ENCODE peak calls at places on chromosomes 7 and 10, in four cellular contexts. One of them, this sample, is unnamed. For H3K4me1, the result is how much of the 10 kb centered on the place peaks cover.

GRCh38 chr10:5512881-5513698 is 11.7 kb upstream of the CALML3 start:
- DNase-seq in heart left ventricle: no peak
- DNase-seq in cardiac muscle cell: no peak
- DNase-seq in adrenal gland: no peak
- DNase-seq in this sample: no peak

GRCh38 chr10:64142395-64142794 is 621.2 kb downstream of the REEP3 start:
- DNase-seq in heart left ventricle: no peak
- DNase-seq in cardiac muscle cell: no peak
- DNase-seq in adrenal gland: no peak
- DNase-seq in this sample: no peak

GRCh38 chr7:105250239-105250638 is 138.5 kb downstream of the SRPK2 start:
- DNase-seq in cardiac muscle cell: peak
- DNase-seq in heart left ventricle: no peak
- DNase-seq in adrenal gland: no peak
- DNase-seq in this sample: no peak

GRCh38 chr10:119120413-119120867 is 16.5 kb downstream of the DENND10 start:
- DNase-seq in heart left ventricle: no peak
- DNase-seq in adrenal gland: no peak
- DNase-seq in cardiac muscle cell: no peak
- DNase-seq in this sample: no peak

GRCh38 chr7:155570171-155570958 is 24.0 kb upstream of the CNPY1 start:
- DNase-seq in heart left ventricle: no peak
- DNase-seq in cardiac muscle cell: no peak
- DNase-seq in adrenal gland: no peak
- DNase-seq in this sample: no peak

GRCh38 chr10:69853064-69853463 is 51.4 kb downstream of the COL13A1 start:
- DNase-seq in cardiac muscle cell: no peak
- DNase-seq in adrenal gland: no peak
- DNase-seq in heart left ventricle: no peak
- DNase-seq in this sample: no peak

GRCh38 chr7:98105942-98106544 is 619 bp upstream of the LMTK2 start:
- DNase-seq in heart left ventricle: no peak
- DNase-seq in adrenal gland: no peak
- DNase-seq in cardiac muscle cell: no peak
- DNase-seq in this sample: peak

GRCh38 chr10:74586088-74586585 is 240.3 kb upstream of the KAT6B start:
- DNase-seq in cardiac muscle cell: peak
- DNase-seq in adrenal gland: no peak
- DNase-seq in heart left ventricle: no peak
- DNase-seq in this sample: no peak

GRCh38 chr10:47038881-47039557 is 127.8 kb downstream of the PTPN20 start:
- DNase-seq in adrenal gland: no peak
- DNase-seq in cardiac muscle cell: no peak
- DNase-seq in heart left ventricle: no peak
- DNase-seq in this sample: no peak

GRCh38 chr10:33106767-33107166 is 148.7 kb upstream of the ITGB1 start:
- DNase-seq in adrenal gland: no peak
- DNase-seq in cardiac muscle cell: no peak
- DNase-seq in heart left ventricle: no peak
- DNase-seq in this sample: no peak

GRCh38 chr7:97377713-97378112 is 260.2 kb downstream of the SDHAF3 start:
- DNase-seq in heart left ventricle: no peak
- DNase-seq in cardiac muscle cell: no peak
- DNase-seq in adrenal gland: no peak
- DNase-seq in this sample: no peak

GRCh38 chr10:96295475-96295874 is 8.8 kb upstream of the DNTT start:
- DNase-seq in adrenal gland: no peak
- DNase-seq in heart left ventricle: no peak
- DNase-seq in cardiac muscle cell: no peak
- DNase-seq in this sample: no peak

GRCh38 chr10:110876788-110877187 is 5.1 kb downstream of the PDCD4 start:
- DNase-seq in cardiac muscle cell: no peak
- DNase-seq in heart left ventricle: no peak
- DNase-seq in adrenal gland: no peak
- DNase-seq in this sample: no peak

GRCh38 chr10:43252166-43252784 is 14.6 kb downstream of the RASGEF1A start:
- DNase-seq in adrenal gland: no peak
- DNase-seq in cardiac muscle cell: no peak
- DNase-seq in heart left ventricle: peak
- DNase-seq in this sample: no peak

GRCh38 chr7:42378149-42378548 is 141.1 kb upstream of the GLI3 start:
- DNase-seq in cardiac muscle cell: no peak
- DNase-seq in adrenal gland: no peak
- DNase-seq in heart left ventricle: no peak
- DNase-seq in this sample: no peak

GRCh38 chr10:120508393-120508792 is 51.4 kb downstream of the PLPP4 start:
- DNase-seq in adrenal gland: no peak
- DNase-seq in cardiac muscle cell: no peak
- DNase-seq in heart left ventricle: no peak
- DNase-seq in this sample: peak

GRCh38 chr7:29401827-29402226 is 161.8 kb upstream of the PRR15 start:
- DNase-seq in heart left ventricle: no peak
- DNase-seq in adrenal gland: no peak
- DNase-seq in cardiac muscle cell: no peak
- DNase-seq in this sample: no peak

GRCh38 chr7:130415019-130415418 is 25.8 kb downstream of the CEP41 start:
- DNase-seq in adrenal gland: no peak
- DNase-seq in cardiac muscle cell: no peak
- DNase-seq in heart left ventricle: no peak
- DNase-seq in this sample: no peak

GRCh38 chr7:130419652-130420051 is 21.2 kb downstream of the CEP41 start:
- DNase-seq in heart left ventricle: no peak
- DNase-seq in cardiac muscle cell: no peak
- DNase-seq in adrenal gland: no peak
- DNase-seq in this sample: peak

GRCh38 chr7:130420943-130421578 is 19.8 kb downstream of the CEP41 start:
- DNase-seq in cardiac muscle cell: peak
- DNase-seq in heart left ventricle: no peak
- DNase-seq in adrenal gland: no peak
- DNase-seq in this sample: no peak

GRCh38 chr7:130418306-130418705 is 22.5 kb downstream of the CEP41 start:
- DNase-seq in heart left ventricle: no peak
- DNase-seq in adrenal gland: no peak
- DNase-seq in cardiac muscle cell: no peak
- DNase-seq in this sample: peak

GRCh38 chr7:130417215-130417614 is 23.6 kb downstream of the CEP41 start:
- DNase-seq in cardiac muscle cell: peak
- DNase-seq in heart left ventricle: no peak
- DNase-seq in adrenal gland: no peak
- DNase-seq in this sample: no peak
- H3K4me1 ChIP-seq in cardiac muscle cell: under half
- H3K4me1 ChIP-seq in heart left ventricle: under half
- H3K4me1 ChIP-seq in adrenal gland: under half
- H3K4me1 ChIP-seq in this sample: under half

GRCh38 chr7:51700593-51701215 is 384.1 kb upstream of the COBL start:
- DNase-seq in cardiac muscle cell: no peak
- DNase-seq in heart left ventricle: no peak
- DNase-seq in adrenal gland: no peak
- DNase-seq in this sample: no peak
- H3K4me1 ChIP-seq in cardiac muscle cell: under half
- H3K4me1 ChIP-seq in heart left ventricle: under half
- H3K4me1 ChIP-seq in adrenal gland: under half
- H3K4me1 ChIP-seq in this sample: under half

GRCh38 chr10:93437946-93438795 is 44.0 kb downstream of the MYOF start:
- DNase-seq in cardiac muscle cell: peak
- DNase-seq in adrenal gland: no peak
- DNase-seq in heart left ventricle: no peak
- DNase-seq in this sample: peak

GRCh38 chr10:93435621-93436385 is 46.3 kb downstream of the MYOF start:
- DNase-seq in cardiac muscle cell: peak
- DNase-seq in heart left ventricle: no peak
- DNase-seq in adrenal gland: no peak
- DNase-seq in this sample: no peak

GRCh38 chr10:93436577-93436976 is 45.6 kb downstream of the MYOF start:
- DNase-seq in cardiac muscle cell: peak
- DNase-seq in adrenal gland: peak
- DNase-seq in heart left ventricle: peak
- DNase-seq in this sample: peak

GRCh38 chr10:93437000-93437945 is 44.9 kb downstream of the MYOF start:
- DNase-seq in adrenal gland: peak
- DNase-seq in heart left ventricle: peak
- DNase-seq in cardiac muscle cell: peak
- DNase-seq in this sample: peak

DNA sequence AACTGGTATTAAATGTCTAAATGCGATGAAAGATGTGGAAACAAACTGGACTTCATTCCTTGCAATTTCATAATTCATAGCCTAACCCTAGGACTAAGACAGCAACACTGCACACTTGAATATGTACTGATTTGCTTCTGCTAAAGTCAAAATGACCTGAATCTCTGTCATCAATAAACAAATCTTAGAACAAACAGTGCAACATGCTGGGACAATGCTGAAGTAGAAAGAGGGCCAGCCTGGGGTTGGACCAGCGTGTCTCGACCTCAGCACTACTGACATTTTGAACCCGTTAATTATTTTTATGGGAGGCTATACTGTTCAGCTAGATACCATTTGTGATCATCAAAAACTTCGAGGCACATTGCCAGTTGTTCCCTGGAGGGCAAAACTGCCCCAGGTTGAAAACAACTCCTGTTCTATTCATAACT is 47.1 kb downstream of the MYOF start:
- DNase-seq in adrenal gland: no peak
- DNase-seq in heart left ventricle: no peak
- DNase-seq in cardiac muscle cell: no peak
- DNase-seq in this sample: peak
- H3K4me1 ChIP-seq in adrenal gland: under half
- H3K4me1 ChIP-seq in heart left ventricle: under half
- H3K4me1 ChIP-seq in cardiac muscle cell: under half
- H3K4me1 ChIP-seq in this sample: half or more

GRCh38 chr10:131901181-131901829 is 497 bp downstream of the PPP2R2D start:
- DNase-seq in heart left ventricle: peak
- DNase-seq in adrenal gland: peak
- DNase-seq in cardiac muscle cell: peak
- DNase-seq in this sample: no peak

GRCh38 chr10:131902211-131902610 is 1.4 kb downstream of the PPP2R2D start:
- DNase-seq in heart left ventricle: no peak
- DNase-seq in adrenal gland: peak
- DNase-seq in cardiac muscle cell: no peak
- DNase-seq in this sample: no peak

GRCh38 chr10:131905279-131905595 is 4.4 kb downstream of the PPP2R2D start:
- DNase-seq in heart left ventricle: no peak
- DNase-seq in cardiac muscle cell: no peak
- DNase-seq in adrenal gland: no peak
- DNase-seq in this sample: no peak

GRCh38 chr10:131900350-131901152 is at the start of gene PPP2R2D:
- DNase-seq in adrenal gland: peak
- DNase-seq in heart left ventricle: peak
- DNase-seq in cardiac muscle cell: peak
- DNase-seq in this sample: peak

GRCh38 chr10:131902691-131903090 is 1.9 kb downstream of the PPP2R2D start:
- DNase-seq in heart left ventricle: no peak
- DNase-seq in cardiac muscle cell: no peak
- DNase-seq in adrenal gland: no peak
- DNase-seq in this sample: no peak
- H3K4me1 ChIP-seq in heart left ventricle: under half
- H3K4me1 ChIP-seq in cardiac muscle cell: under half
- H3K4me1 ChIP-seq in adrenal gland: under half
- H3K4me1 ChIP-seq in this sample: under half

GRCh38 chr7:150381785-150382122 is 2.6 kb downstream of the ZNF775 start:
- DNase-seq in heart left ventricle: no peak
- DNase-seq in adrenal gland: no peak
- DNase-seq in cardiac muscle cell: no peak
- DNase-seq in this sample: no peak
- H3K4me1 ChIP-seq in heart left ventricle: under half
- H3K4me1 ChIP-seq in adrenal gland: under half
- H3K4me1 ChIP-seq in cardiac muscle cell: under half
- H3K4me1 ChIP-seq in this sample: under half

GRCh38 chr7:55189447-55189760 is 170.6 kb downstream of the EGFR start:
- DNase-seq in cardiac muscle cell: no peak
- DNase-seq in heart left ventricle: no peak
- DNase-seq in adrenal gland: no peak
- DNase-seq in this sample: no peak

GRCh38 chr7:55191161-55191925 is 172.5 kb downstream of the EGFR start:
- DNase-seq in heart left ventricle: no peak
- DNase-seq in cardiac muscle cell: no peak
- DNase-seq in adrenal gland: no peak
- DNase-seq in this sample: no peak

GRCh38 chr7:55189878-55190436 is 171.1 kb downstream of the EGFR start:
- DNase-seq in adrenal gland: no peak
- DNase-seq in heart left ventricle: no peak
- DNase-seq in cardiac muscle cell: no peak
- DNase-seq in this sample: no peak

GRCh38 chr7:55191926-55192692 is 173.0 kb upstream of the LANCL2 start:
- DNase-seq in adrenal gland: no peak
- DNase-seq in cardiac muscle cell: no peak
- DNase-seq in heart left ventricle: no peak
- DNase-seq in this sample: no peak

DNA sequence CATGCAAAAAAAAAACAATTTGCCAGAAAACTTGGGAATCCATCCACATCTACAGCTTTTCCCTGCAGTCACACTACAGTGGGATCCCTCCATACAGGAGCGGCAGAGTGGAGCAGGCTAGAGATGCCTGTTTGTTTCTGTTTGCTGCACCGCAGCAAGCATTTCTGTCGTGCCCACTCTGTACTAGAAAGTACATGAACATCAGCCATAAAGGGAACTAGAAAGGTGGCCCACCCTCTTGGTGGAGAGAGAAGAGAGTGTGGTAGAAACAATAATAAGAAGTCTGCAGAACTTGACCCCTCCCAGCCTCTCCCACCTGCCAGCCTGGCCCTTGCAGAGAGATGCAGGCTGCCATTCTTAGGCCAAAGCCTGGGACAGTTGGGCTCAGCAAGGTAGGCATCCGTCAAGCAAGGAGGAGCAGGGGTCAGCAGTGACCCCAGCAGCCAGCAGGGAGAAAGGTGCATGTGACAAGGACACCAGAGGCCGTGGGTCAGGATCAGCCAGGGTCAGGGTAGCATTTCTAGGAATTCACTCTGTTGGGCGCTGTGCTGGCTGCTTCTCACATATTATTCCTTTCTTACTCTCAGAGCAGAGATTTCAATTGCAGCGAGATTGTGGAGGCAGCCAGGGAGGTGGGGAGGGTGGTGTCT is 171.8 kb downstream of the EGFR start:
- DNase-seq in cardiac muscle cell: no peak
- DNase-seq in heart left ventricle: no peak
- DNase-seq in adrenal gland: no peak
- DNase-seq in this sample: no peak
- H3K4me1 ChIP-seq in cardiac muscle cell: under half
- H3K4me1 ChIP-seq in heart left ventricle: under half
- H3K4me1 ChIP-seq in adrenal gland: under half
- H3K4me1 ChIP-seq in this sample: under half

DNA sequence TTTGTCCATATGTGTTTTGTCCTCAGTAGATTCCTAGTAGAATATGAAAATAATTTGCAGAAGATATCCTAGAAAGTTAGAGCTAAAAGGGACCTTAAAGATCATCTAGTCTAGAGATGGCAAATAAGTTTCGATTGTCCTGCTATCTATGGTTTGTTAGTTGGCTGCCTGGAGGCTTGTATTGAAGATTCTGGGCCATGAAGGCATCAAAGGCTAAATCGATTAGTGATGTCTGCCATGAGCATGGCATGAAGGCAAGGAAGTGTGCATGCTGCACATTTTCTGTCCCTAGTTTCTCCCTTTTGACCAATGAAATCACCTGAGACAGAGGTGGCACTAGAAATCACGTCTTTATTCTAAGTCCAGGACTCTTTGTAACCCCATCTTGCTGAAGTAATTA is 553.8 kb upstream of the GALNT17 start:
- DNase-seq in adrenal gland: no peak
- DNase-seq in heart left ventricle: no peak
- DNase-seq in cardiac muscle cell: no peak
- DNase-seq in this sample: no peak
- H3K4me1 ChIP-seq in adrenal gland: under half
- H3K4me1 ChIP-seq in heart left ventricle: under half
- H3K4me1 ChIP-seq in cardiac muscle cell: under half
- H3K4me1 ChIP-seq in this sample: under half

This sample was measured in foreskin keratinocyte.